ENCODE peak calls at places on chromosomes 13 and 19, in five cellular contexts. Y is progenitor cell of endocrine pancreas, F is lower lobe of right lung, A is GM13976, W is heart left ventricle. M is an unnamed sample.

GRCh38 chr13:56314755-56315154 is 826.0 kb upstream of the PRR20A start:
- DNase-seq in Y (no peak), F (no peak), A (no peak), W (no peak), M (no peak)

GRCh38 chr19:14476663-14477401 is 1.7 kb upstream of the PTGER1 start:
- DNase-seq in A (peak), Y (no peak), W (no peak), F (no peak), M (peak)

GRCh38 chr13:68257111-68257842 is 1027.1 kb upstream of the PCDH9 start:
- DNase-seq in F (no peak), W (no peak), A (no peak), Y (no peak), M (no peak)

GRCh38 chr13:79155883-79156282 is 250.2 kb downstream of the RBM26 start:
- DNase-seq in Y (no peak), A (no peak), F (no peak), W (no peak), M (no peak)

GRCh38 chr13:24463078-24463477 is 49.5 kb downstream of the PARP4 start:
- DNase-seq in Y (no peak), A (no peak), F (no peak), W (no peak), M (no peak)

GRCh38 chr13:33649212-33649917 is 168.6 kb upstream of the RFC3 start:
- DNase-seq in W (no peak), F (no peak), A (no peak), Y (no peak), M (no peak)

GRCh38 chr19:8569066-8569761 is 8.0 kb downstream of the MYO1F start:
- DNase-seq in Y (no peak), W (peak), A (peak), F (peak), M (peak)

GRCh38 chr19:58417071-58417470 is 8.6 kb downstream of the ZNF584 start:
- DNase-seq in W (no peak), F (no peak), Y (no peak), A (no peak), M (no peak)

GRCh38 chr19:34500656-34501120 is 19.1 kb downstream of the WTIP start:
- DNase-seq in A (peak), Y (no peak), F (no peak), W (peak), M (no peak)

GRCh38 chr19:55830656-55831055 is 1.1 kb downstream of the NLRP11 start:
- DNase-seq in W (no peak), F (no peak), Y (no peak), A (no peak), M (no peak)

GRCh38 chr19:5321851-5322681 is 18.5 kb downstream of the PTPRS start:
- DNase-seq in W (no peak), F (no peak), Y (no peak), A (peak), M (no peak)

GRCh38 chr19:11539495-11540365 is 1.1 kb downstream of the CNN1 start:
- DNase-seq in W (peak), F (no peak), A (peak), Y (no peak), M (no peak)

GRCh38 chr19:7500811-7501450 is 12.1 kb upstream of the PEX11G start:
- DNase-seq in A (peak), Y (peak), F (peak), W (no peak), M (no peak)
- TF ChIP-seq CTCF in A (no peak), Y (peak), F (no peak), W (no peak), M (no peak)

GRCh38 chr19:12801466-12802266 is at the start of the genes PRDX2 and THSD8:
- DNase-seq in Y (peak), A (peak), W (peak), F (peak), M (no peak)
- TF ChIP-seq CTCF in Y (no peak), A (no peak), W (no peak), F (no peak), M (no peak)

GRCh38 chr19:3783660-3784584 is 2.3 kb downstream of the MATK start:
- DNase-seq in A (no peak), Y (no peak), F (no peak), W (no peak), M (no peak)
- TF ChIP-seq CTCF in A (peak), Y (peak), F (peak), W (peak), M (peak)

GRCh38 chr19:32040246-32040645 is 305.2 kb upstream of the ZNF507 start:
- DNase-seq in F (no peak), W (no peak), A (no peak), Y (no peak), M (no peak)

GRCh38 chr19:32039446-32039845 is 306.0 kb upstream of the ZNF507 start:
- DNase-seq in Y (no peak), A (no peak), F (no peak), W (no peak), M (no peak)

GRCh38 chr19:32037998-32038732 is 307.2 kb upstream of the ZNF507 start:
- DNase-seq in A (no peak), Y (no peak), F (no peak), W (no peak), M (no peak)

DNA sequence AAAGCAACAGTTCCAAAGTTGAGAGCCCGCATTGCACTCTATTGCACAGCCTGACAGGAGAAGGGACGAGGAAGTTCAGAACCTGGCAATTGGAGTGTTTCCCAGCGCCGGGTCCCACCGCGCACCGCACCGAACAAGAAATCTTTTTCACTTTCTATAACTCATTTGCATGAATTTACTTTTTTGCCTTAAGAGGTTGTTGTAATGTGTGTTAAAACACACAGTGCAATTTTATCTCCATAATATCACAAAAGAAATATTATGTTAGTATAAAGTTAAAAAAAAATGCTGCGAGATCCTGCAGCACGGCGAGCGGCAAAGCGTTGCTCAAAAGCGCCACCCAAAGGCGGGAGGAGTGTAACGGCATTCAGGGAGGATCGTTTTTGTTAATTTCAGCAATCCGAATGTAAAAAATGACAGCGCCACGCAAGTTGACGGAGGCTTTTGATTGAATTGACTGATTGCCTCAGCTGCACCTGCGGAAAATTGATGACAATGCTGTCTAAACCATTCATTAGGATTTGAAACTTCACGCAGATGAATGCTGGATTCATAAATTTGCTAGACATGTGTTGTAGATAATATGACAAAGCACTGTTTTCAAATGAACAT is 303.6 kb upstream of the ZNF507 start:
- DNase-seq in F (no peak), A (no peak), Y (peak), W (peak), M (no peak)
- TF ChIP-seq CTCF in F (peak), A (no peak), Y (peak), W (peak), M (peak)

DNA sequence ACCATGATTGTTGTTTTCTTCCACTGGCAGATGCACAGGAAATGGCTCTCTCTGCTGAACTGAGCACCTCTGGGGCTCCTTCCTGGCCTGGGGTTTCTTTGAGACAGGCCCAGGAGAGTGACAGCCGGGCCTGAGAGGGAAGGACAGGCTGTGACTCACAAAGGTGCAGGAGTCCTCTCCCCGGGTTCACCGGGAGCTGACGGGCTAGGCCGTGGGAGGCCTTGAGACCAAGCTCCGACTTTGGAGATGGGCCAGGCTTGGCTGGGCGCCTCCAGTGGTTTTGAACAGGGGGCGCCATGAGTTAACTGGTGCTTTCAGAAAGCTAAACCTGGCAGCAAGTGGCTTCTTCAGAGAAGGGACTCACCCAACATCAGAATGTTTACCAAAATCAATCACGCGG is 143.4 kb downstream of the URI1 start:
- DNase-seq in A (no peak), W (no peak), Y (no peak), F (peak), M (no peak)
- TF ChIP-seq CTCF in A (no peak), W (no peak), Y (no peak), F (no peak), M (no peak)

GRCh38 chr19:49423278-49423984 is at the start of gene PTH2:
- DNase-seq in A (no peak), F (no peak), Y (no peak), W (no peak), M (no peak)

GRCh38 chr19:49421878-49422202 is 1.4 kb downstream of the PTH2 start:
- DNase-seq in A (no peak), Y (no peak), W (no peak), F (no peak), M (no peak)

GRCh38 chr19:49421039-49421877 is 2.0 kb downstream of the PTH2 start:
- DNase-seq in Y (peak), A (peak), W (peak), F (peak), M (no peak)

GRCh38 chr19:49423985-49424303 is 703 bp upstream of the PTH2 start:
- DNase-seq in W (no peak), Y (no peak), F (no peak), A (no peak), M (no peak)

DNA sequence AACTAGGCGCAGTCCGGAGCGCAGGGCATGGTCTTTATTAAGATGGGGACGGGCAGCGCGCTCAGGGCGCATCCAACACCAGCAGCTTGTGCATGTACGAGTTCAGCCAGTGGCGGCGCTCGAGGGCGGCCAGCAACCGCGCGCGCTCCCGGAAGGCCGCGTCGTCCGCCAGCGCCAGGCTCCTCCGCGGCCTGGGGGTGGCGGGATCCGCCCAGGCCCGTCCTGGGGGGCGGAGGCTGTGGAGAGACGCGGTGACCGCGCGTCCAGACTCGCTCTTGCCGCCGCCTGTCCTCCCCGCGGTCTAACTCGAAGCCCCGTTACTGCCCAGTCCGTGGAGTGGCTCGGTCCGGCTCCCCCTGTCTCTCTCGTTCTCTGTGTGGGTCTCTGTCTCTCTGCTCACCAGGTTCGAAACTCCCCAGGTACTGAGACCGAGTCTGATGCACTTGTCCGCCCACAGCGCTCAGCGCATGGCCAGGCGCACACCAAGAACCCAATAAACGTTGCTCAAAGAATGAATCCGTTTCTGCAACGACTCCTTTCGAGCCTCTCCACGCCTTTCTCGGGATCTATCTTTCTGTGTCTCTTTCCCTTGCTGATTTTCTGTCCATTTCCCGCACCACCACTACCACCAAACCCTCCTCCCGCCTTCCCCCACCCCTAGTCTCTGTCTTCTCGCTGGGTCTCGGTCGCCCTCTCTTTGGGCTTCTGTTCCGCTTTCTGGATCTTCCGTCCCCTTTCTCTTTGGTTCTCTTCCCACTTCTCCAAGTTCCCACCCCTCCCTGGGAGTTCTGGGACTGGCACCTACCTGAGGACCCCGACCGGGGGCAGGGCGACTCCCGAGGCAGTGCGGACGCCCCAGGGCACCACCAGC is 599 bp downstream of the PTH2 start:
- DNase-seq in W (peak), Y (no peak), A (peak), F (no peak), M (no peak)
- TF ChIP-seq CTCF in W (peak), Y (peak), A (peak), F (peak), M (peak)

GRCh38 chr13:30456290-30456689 is 9.4 kb downstream of the HMGB1 start:
- DNase-seq in W (no peak), F (no peak), Y (no peak), A (no peak), M (no peak)

GRCh38 chr13:30450066-30450465 is 15.7 kb downstream of the HMGB1 start:
- DNase-seq in W (no peak), Y (no peak), A (no peak), F (no peak), M (no peak)

GRCh38 chr13:30457306-30457891 is 8.3 kb downstream of the HMGB1 start:
- DNase-seq in F (no peak), A (no peak), W (no peak), Y (no peak), M (no peak)

GRCh38 chr13:30454991-30455390 is 10.7 kb downstream of the HMGB1 start:
- DNase-seq in W (no peak), A (no peak), F (no peak), Y (no peak), M (no peak)

DNA sequence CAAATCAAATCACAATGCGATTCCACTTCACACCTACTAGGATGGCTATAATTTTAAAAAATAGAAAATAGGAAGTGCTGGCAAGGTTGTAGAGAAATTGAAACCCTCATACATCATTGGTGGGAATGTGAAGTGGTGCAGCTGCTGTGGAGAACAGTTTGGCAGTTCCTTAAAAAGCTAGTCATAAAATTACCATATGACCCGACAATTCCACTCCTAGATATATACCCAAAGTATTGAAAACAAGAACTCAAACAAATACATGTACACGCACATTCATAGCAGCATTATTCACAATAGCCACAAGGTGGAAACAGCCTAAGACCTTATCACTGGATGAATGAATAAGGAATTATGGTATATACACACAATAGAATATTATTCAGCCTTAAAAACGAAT is 12.0 kb downstream of the HMGB1 start:
- DNase-seq in Y (no peak), F (no peak), A (no peak), W (no peak), M (no peak)
- TF ChIP-seq CTCF in Y (peak), F (no peak), A (no peak), W (no peak), M (peak)

DNA sequence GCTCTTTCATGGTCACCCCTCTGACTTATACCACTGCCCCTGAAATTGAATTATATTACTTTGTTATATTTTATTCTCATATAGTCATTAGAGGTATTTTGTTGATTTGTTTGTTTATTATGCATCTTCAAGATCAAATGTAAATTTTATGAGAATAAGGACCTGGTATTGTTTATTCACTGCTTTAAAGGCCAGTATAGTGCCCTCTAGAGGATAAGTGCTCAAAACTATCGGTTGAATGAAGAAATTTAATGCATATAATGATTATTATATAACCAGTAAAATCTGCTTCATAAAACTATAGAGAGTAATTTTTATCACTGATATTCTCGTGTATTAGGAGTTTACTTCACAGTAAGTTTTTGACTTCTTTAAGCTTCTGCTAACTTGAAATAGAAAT is 1401.9 kb downstream of the SLITRK1 start:
- DNase-seq in W (no peak), F (no peak), A (no peak), Y (no peak), M (no peak)
- TF ChIP-seq CTCF in W (no peak), F (no peak), A (no peak), Y (peak), M (no peak)

GRCh38 chr19:18589380-18590272 is 1.0 kb downstream of the REX1BD start:
- DNase-seq in Y (peak), W (peak), A (peak), F (peak), M (peak)
- TF ChIP-seq CTCF in Y (no peak), W (peak), A (peak), F (peak), M (no peak)

GRCh38 chr19:53812335-53812734 is 11.8 kb downstream of the NLRP12 start:
- DNase-seq in A (no peak), Y (no peak), W (no peak), F (no peak), M (no peak)
- TF ChIP-seq CTCF in A (no peak), Y (peak), W (no peak), F (no peak), M (peak)